ENCODE peak calls at places on chromosome 13, in seven cellular contexts. U is CD8-positive, alpha-beta T cell; Z is tibial artery; G is GM23248; P is RWPE2; J is ascending aorta; O is small intestine. E is an unnamed sample.

GRCh38 chr13:95056266-95056665 is 245.0 kb downstream of the ABCC4 start:
- DNase-seq in O (no peak), J (no peak), Z (no peak), U (no peak), P (no peak), G (no peak), E (no peak)

GRCh38 chr13:25901460-25902376 is 150.1 kb downstream of the SHISA2 start:
- DNase-seq in O (peak; percentile 54), Z (no peak), G (no peak), J (no peak), U (no peak), P (no peak), E (no peak)

GRCh38 chr13:102369303-102369702 is 32.5 kb downstream of the FGF14 start:
- DNase-seq in Z (no peak), J (no peak), P (no peak), G (no peak), O (no peak), U (no peak), E (no peak)

GRCh38 chr13:62432906-62433305 is 1017.3 kb upstream of the PCDH20 start:
- DNase-seq in U (no peak), Z (no peak), O (no peak), P (no peak), J (no peak), G (no peak), E (no peak)

GRCh38 chr13:43792456-43792855 is 5.7 kb upstream of the ENOX1 start:
- DNase-seq in G (peak; percentile 12), U (no peak), O (no peak), Z (no peak), J (no peak), P (no peak), E (no peak)

GRCh38 chr13:100506154-100506553 is 82.4 kb downstream of the GGACT start:
- DNase-seq in J (no peak), U (no peak), G (no peak), Z (no peak), O (no peak), P (no peak), E (no peak)

GRCh38 chr13:50646070-50646469 is 197.4 kb downstream of the DLEU7 start:
- DNase-seq in P (no peak), Z (no peak), J (no peak), U (no peak), G (no peak), O (no peak), E (peak; percentile 7)

GRCh38 chr13:78787189-78787588 is 128.2 kb upstream of the OBI1 start:
- DNase-seq in G (no peak), Z (no peak), O (no peak), P (no peak), U (no peak), J (no peak), E (no peak)

GRCh38 chr13:83498486-83499190 is 383.6 kb downstream of the SLITRK1 start:
- DNase-seq in J (no peak), O (no peak), Z (no peak), U (no peak), G (peak; percentile 66), P (no peak), E (no peak)

GRCh38 chr13:94595006-94595942 is 678 bp downstream of the TGDS start:
- DNase-seq in G (peak; percentile 71), O (peak; percentile 37), P (no peak), Z (no peak), U (peak; percentile 28), J (no peak), E (no peak)

GRCh38 chr13:30125422-30126073 is 181.8 kb downstream of the KATNAL1 start:
- DNase-seq in G (peak; percentile 95), U (no peak), J (no peak), Z (no peak), O (no peak), P (no peak), E (peak; percentile 18)

GRCh38 chr13:76884571-76885202 is 1.5 kb downstream of the KCTD12 start:
- DNase-seq in O (no peak), P (no peak), G (peak; percentile 69), U (no peak), Z (no peak), J (no peak), E (no peak)

GRCh38 chr13:80603351-80603750 is 262.4 kb upstream of the SPRY2 start:
- DNase-seq in J (no peak), U (no peak), P (no peak), Z (no peak), G (no peak), O (no peak), E (no peak)

GRCh38 chr13:44770951-44771350 is 194.8 kb upstream of the TSC22D1 start:
- DNase-seq in Z (no peak), O (no peak), P (no peak), U (no peak), G (no peak), J (no peak), E (peak; percentile 50)

GRCh38 chr13:32427852-32428580 is at the start of gene N4BP2L1:
- DNase-seq in J (peak; percentile 92), O (peak; percentile 82), Z (peak; percentile 82), U (peak; percentile 73), G (peak; percentile 71), P (no peak), E (peak; percentile 40)

GRCh38 chr13:48188129-48188528 is 44.9 kb upstream of the ITM2B start:
- DNase-seq in O (no peak), Z (no peak), G (no peak), U (no peak), J (no peak), P (no peak), E (no peak)

GRCh38 chr13:40453666-40454030 is 212.8 kb downstream of the FOXO1 start:
- DNase-seq in Z (no peak), P (no peak), G (no peak), O (no peak), U (no peak), J (no peak), E (no peak)
- H3K27ac ChIP-seq in Z (peak overlapping the region; percentile 56), P (peak overlapping the region; percentile 91), G (no peak overlapping the region), O (no peak overlapping the region), U (no peak overlapping the region), J (peak overlapping the region; percentile 49), E (no peak overlapping the region)

DNA sequence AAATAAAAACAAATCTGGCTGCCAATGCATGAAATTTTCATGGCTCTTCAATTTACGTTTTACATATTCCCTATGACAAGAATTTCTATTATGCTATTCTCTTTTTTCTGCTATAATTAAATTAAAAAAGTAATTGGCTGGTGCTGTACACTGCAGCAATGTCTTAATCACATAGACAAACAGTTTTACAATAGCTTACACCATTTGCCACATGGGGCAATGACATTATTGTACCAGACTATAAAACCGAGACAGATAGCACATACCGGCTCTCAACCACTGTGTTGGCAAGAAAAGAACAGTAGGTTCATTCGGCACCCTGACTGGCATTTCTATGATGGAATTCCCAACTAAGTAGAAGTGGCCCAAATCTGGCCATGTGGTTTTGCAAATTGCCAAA is 67.7 kb downstream of the DACH1 start:
- DNase-seq in P (no peak), U (no peak), Z (no peak), O (peak; percentile 52), G (no peak), J (no peak), E (no peak)
- H3K4me3 ChIP-seq in P (no peak overlapping the region), U (no peak overlapping the region), Z (no peak overlapping the region), O (no peak overlapping the region), G (no peak overlapping the region), J (no peak overlapping the region), E (no peak overlapping the region)

DNA sequence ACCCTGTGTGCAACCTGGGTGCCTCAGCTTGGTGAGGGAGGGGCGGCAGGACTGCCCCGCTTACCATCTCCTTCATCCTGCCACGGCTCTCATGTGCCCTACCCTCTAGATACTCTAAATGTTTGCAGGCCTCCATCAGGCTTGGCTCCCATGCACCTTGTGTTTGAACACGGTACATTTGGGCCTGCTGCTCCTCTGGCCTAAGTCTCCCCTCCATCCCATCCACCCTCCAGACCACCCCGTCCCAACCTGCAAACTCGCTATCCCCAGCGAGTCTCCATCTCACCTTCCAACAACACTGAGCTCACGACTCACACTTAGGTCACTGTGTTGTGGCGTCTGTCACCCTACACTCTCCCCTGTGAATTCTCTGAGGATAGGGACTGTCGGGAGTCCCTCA is 274.2 kb downstream of the TEX29 start:
- DNase-seq in G (no peak), U (no peak), J (no peak), Z (no peak), O (no peak), P (no peak), E (no peak)
- H3K4me1 ChIP-seq in G (no peaks in the 10 kb centered on the region), U (no peaks in the 10 kb centered on the region), J (no peaks in the 10 kb centered on the region), Z (no peaks in the 10 kb centered on the region), O (no peaks in the 10 kb centered on the region), P (no peaks in the 10 kb centered on the region), E (no peaks in the 10 kb centered on the region)

GRCh38 chr13:113152894-113153809 is 5.3 kb upstream of the PROZ start:
- DNase-seq in P (no peak), U (no peak), Z (peak; percentile 62), O (peak; percentile 28), G (peak; percentile 27), J (peak; percentile 76), E (no peak)
- H3K27ac ChIP-seq in P (no peak overlapping the region), U (peak overlapping the region; percentile 19), Z (peak overlapping the region; percentile 73), O (peak overlapping the region; percentile 83), G (peak overlapping the region; percentile 35), J (peak overlapping the region; percentile 59), E (no peak overlapping the region)

DNA sequence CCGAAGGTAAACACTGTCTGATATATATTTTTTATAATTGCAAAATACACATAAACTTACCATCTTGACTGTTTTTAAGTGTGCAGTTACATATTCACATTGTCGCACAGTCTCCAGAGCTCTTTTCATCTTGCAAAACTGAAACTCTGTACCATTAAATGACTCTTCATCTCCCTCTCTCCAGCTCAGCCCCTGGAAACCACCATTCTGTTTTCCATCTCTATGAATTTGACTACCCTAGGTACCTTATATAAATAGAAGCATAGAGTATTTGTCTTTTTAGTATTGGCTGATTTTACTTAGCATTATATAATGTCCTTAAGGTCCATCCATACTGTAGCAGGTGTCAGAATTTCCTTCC is 45.8 kb downstream of the LRCH1 start:
- DNase-seq in U (no peak), Z (no peak), G (no peak), O (no peak), J (no peak), P (no peak), E (no peak)
- H3K4me3 ChIP-seq in U (no peak overlapping the region), Z (no peak overlapping the region), G (no peak overlapping the region), O (no peak overlapping the region), J (no peak overlapping the region), P (no peak overlapping the region), E (no peak overlapping the region)

DNA sequence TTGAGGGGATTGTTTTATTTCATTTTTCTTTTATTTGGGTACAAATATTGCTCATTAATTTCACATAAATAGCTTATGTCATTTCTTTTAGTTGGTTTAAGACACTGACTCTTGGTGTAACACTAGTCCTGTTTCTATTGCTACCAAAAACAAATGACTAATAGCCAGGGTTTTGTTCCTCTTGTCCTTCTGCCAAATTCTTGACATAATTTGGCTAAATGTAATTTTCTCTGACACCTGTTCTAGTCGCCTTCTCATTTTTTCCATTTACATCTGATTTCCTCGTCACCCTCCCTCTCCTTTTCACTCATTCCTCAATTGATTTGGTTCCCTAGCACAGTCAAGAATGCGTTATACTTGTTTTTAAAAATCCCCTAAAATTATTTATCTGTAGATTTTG is 1718.7 kb downstream of the EFNB2 start:
- DNase-seq in G (no peak), P (no peak), Z (no peak), J (no peak), O (no peak), U (no peak), E (no peak)
- H3K4me1 ChIP-seq in G (no peaks in the 10 kb centered on the region), P (no peaks in the 10 kb centered on the region), Z (no peaks in the 10 kb centered on the region), J (no peaks in the 10 kb centered on the region), O (no peaks in the 10 kb centered on the region), U (no peaks in the 10 kb centered on the region), E (no peaks in the 10 kb centered on the region)

GRCh38 chr13:99285432-99286182 is 21.6 kb downstream of the GPR183 start:
- DNase-seq in Z (no peak), O (peak; percentile 89), J (no peak), U (no peak), P (no peak), G (no peak), E (peak; percentile 60)
- H3K27ac ChIP-seq in Z (peak overlapping the region; percentile 23), O (peak overlapping the region; percentile 58), J (peak overlapping the region; percentile 11), U (no peak overlapping the region), P (no peak overlapping the region), G (no peak overlapping the region), E (no peak overlapping the region)